ENCODE peak calls at places on chromosomes 16 and 17, in six cellular contexts. N is stimulated activated CD4-positive, alpha-beta T cell treated with anti-CD3 and anti-CD28 coated beads, Interleukin-15, amount 100 ng/mL, for 1 hour; H is B cell; P is neural progenitor cell; L is stimulated activated naive CD4-positive, alpha-beta T cell; X is EL. A is an unnamed sample.
A peak's percentile ranks its signal among the peaks of the same experiment; 100 is the strongest.

GRCh38 chr16:27314161-27314723 is 468 bp downstream of the IL4R start:
- DNase-seq in N (no peak), H (peak; percentile 60), P (no peak), L (peak; percentile 39), X (peak; percentile 90), A (no peak)

GRCh38 chr17:21374455-21375161 is 1.5 kb upstream of the KCNJ12 start:
- DNase-seq in N (no peak), H (no peak), P (no peak), L (no peak), X (no peak), A (no peak)

GRCh38 chr17:6712058-6712853 is 913 bp downstream of the SLC13A5 start:
- DNase-seq in N (no peak), H (no peak), P (peak; percentile 73), L (no peak), X (peak; percentile 20), A (no peak)

GRCh38 chr16:53773150-53773846 is 69.3 kb downstream of the FTO start:
- DNase-seq in N (no peak), H (peak; percentile 47), P (peak; percentile 70), L (no peak), X (peak; percentile 72), A (no peak)

GRCh38 chr16:81808933-81809480 is 29.9 kb downstream of the PLCG2 start:
- DNase-seq in N (no peak), H (peak; percentile 85), P (no peak), L (no peak), X (no peak), A (no peak)

GRCh38 chr16:19502395-19503131 is 19.3 kb downstream of the GDE1 start:
- DNase-seq in N (peak; percentile 37), H (peak; percentile 78), P (peak; percentile 85), L (peak; percentile 9), X (peak; percentile 72), A (peak; percentile 57)

GRCh38 chr17:79954281-79955166 is 81.1 kb downstream of the TBC1D16 start:
- DNase-seq in N (no peak), H (no peak), P (no peak), L (no peak), X (no peak), A (no peak)

GRCh38 chr17:69059458-69060205 is 1.1 kb downstream of the ABCA9 start:
- DNase-seq in N (no peak), H (no peak), P (no peak), L (no peak), X (no peak), A (no peak)

GRCh38 chr17:41530062-41531048 is 2.2 kb upstream of the KRT19 start:
- DNase-seq in N (no peak), H (no peak), P (no peak), L (no peak), X (peak; percentile 97), A (no peak)

GRCh38 chr17:80101946-80102706 is 745 bp downstream of the GAA start:
- DNase-seq in N (no peak), H (no peak), P (peak; percentile 61), L (no peak), X (peak; percentile 31), A (no peak)

GRCh38 chr16:57862698-57863433 is 60.6 kb upstream of the KIFC3 start:
- DNase-seq in N (no peak), H (no peak), P (peak; percentile 17), L (no peak), X (no peak), A (no peak)

GRCh38 chr17:80153004-80153403 is 6.1 kb upstream of the EIF4A3 start:
- DNase-seq in N (no peak), H (no peak), P (no peak), L (no peak), X (no peak), A (no peak)

GRCh38 chr16:9088848-9089247 is 2.6 kb upstream of the HAPSTR1 start:
- DNase-seq in N (no peak), H (no peak), P (no peak), L (no peak), X (no peak), A (no peak)

GRCh38 chr17:1754430-1755112 is 7.3 kb upstream of the SERPINF1 start:
- DNase-seq in N (no peak), H (no peak), P (peak; percentile 34), L (no peak), X (no peak), A (no peak)

GRCh38 chr17:68291836-68292688 is 767 bp downstream of the ARSG start:
- DNase-seq in N (peak; percentile 79), H (peak; percentile 96), P (peak; percentile 87), L (peak; percentile 97), X (peak; percentile 85), A (peak; percentile 98)

GRCh38 chr17:56909742-56910508 is 3.9 kb downstream of the TRIM25 start:
- DNase-seq in N (no peak), H (no peak), P (no peak), L (no peak), X (no peak), A (no peak)

GRCh38 chr17:63333869-63334268 is 112.2 kb downstream of the CYB561 start:
- DNase-seq in N (no peak), H (no peak), P (no peak), L (no peak), X (no peak), A (no peak)

GRCh38 chr17:4834621-4835020 is 1.5 kb downstream of the MINK1 start:
- DNase-seq in N (no peak), H (no peak), P (no peak), L (no peak), X (no peak), A (no peak)

GRCh38 chr17:73768691-73769090 is 124.4 kb upstream of the SDK2 start:
- DNase-seq in N (no peak), H (no peak), P (no peak), L (no peak), X (no peak), A (no peak)

GRCh38 chr16:56382901-56383355 is 42.4 kb downstream of the AMFR start:
- DNase-seq in N (no peak), H (no peak), P (no peak), L (no peak), X (peak; percentile 94), A (no peak)

GRCh38 chr16:4176794-4177438 is 60.7 kb upstream of the ADCY9 start:
- DNase-seq in N (no peak), H (peak; percentile 21), P (no peak), L (no peak), X (peak; percentile 71), A (no peak)

GRCh38 chr17:72838581-72838980 is 253.9 kb downstream of the SLC39A11 start:
- DNase-seq in N (no peak), H (no peak), P (no peak), L (no peak), X (no peak), A (no peak)

GRCh38 chr17:7340179-7340578 is 3.9 kb downstream of the ACAP1 start:
- DNase-seq in N (no peak), H (no peak), P (no peak), L (no peak), X (no peak), A (no peak)

GRCh38 chr17:57697197-57697596 is 47.9 kb downstream of the CCDC182 start:
- DNase-seq in N (no peak), H (no peak), P (no peak), L (no peak), X (no peak), A (no peak)

GRCh38 chr16:12426122-12426521 is 377.6 kb downstream of the CPPED1 start:
- DNase-seq in N (no peak), H (no peak), P (peak; percentile 69), L (no peak), X (no peak), A (no peak)

GRCh38 chr17:68981288-68981687 is 26.1 kb upstream of the ABCA8 start:
- DNase-seq in N (no peak), H (no peak), P (no peak), L (no peak), X (peak; percentile 83), A (no peak)

GRCh38 chr16:61576476-61576875 is 459.8 kb downstream of the CDH8 start:
- DNase-seq in N (no peak), H (no peak), P (no peak), L (no peak), X (no peak), A (no peak)

GRCh38 chr17:73323622-73324455 is 12.0 kb upstream of the CDC42EP4 start:
- DNase-seq in N (no peak), H (no peak), P (no peak), L (no peak), X (no peak), A (no peak)

GRCh38 chr17:79785900-79786810 is 8.2 kb downstream of the CBX2 start:
- DNase-seq in N (no peak), H (no peak), P (no peak), L (no peak), X (no peak), A (no peak)

GRCh38 chr16:23508589-23509440 is 1.5 kb downstream of the GGA2 start:
- DNase-seq in N (no peak), H (no peak), P (peak; percentile 73), L (no peak), X (peak; percentile 18), A (no peak)

GRCh38 chr16:67082891-67083290 is 26.9 kb upstream of the PHAF1 start:
- DNase-seq in N (no peak), H (no peak), P (no peak), L (no peak), X (peak; percentile 31), A (no peak)

GRCh38 chr16:82185012-82185411 is 15.0 kb upstream of the MPHOSPH6 start:
- DNase-seq in N (no peak), H (no peak), P (no peak), L (no peak), X (no peak), A (no peak)

GRCh38 chr16:72042157-72042660 is 12.1 kb upstream of the HP start:
- DNase-seq in N (no peak), H (no peak), P (no peak), L (no peak), X (no peak), A (no peak)

GRCh38 chr17:66865151-66865550 is 30.2 kb downstream of the CACNG5 start:
- DNase-seq in N (no peak), H (no peak), P (no peak), L (no peak), X (peak; percentile 8), A (no peak)

GRCh38 chr16:86634290-86634689 is 55.9 kb downstream of the FOXL1 start:
- DNase-seq in N (no peak), H (no peak), P (peak; percentile 27), L (no peak), X (peak; percentile 24), A (no peak)

GRCh38 chr16:1474047-1474446 is 781 bp downstream of the CLCN7 start:
- DNase-seq in N (no peak), H (no peak), P (peak; percentile 35), L (no peak), X (no peak), A (no peak)

GRCh38 chr16:4882261-4882632 is 35.0 kb downstream of the UBN1 start:
- DNase-seq in N (no peak), H (no peak), P (no peak), L (no peak), X (no peak), A (no peak)

GRCh38 chr16:12994402-12994801 is 93.0 kb downstream of the SHISA9 start:
- DNase-seq in N (no peak), H (no peak), P (no peak), L (no peak), X (no peak), A (no peak)

A was measured in naive thymus-derived CD4-positive, alpha-beta T cell.